ENCODE peak calls at places on chromosomes 16 and 17, in six cellular contexts. One of them, this sample, is unnamed.
A peak's percentile ranks its signal among the peaks of the same experiment; 100 is the strongest.

GRCh38 chr16:1429631-1430030 is 1.2 kb upstream of the PERCC1 start:
- DNase-seq in A549: no peak
- DNase-seq in fibroblast of pulmonary artery: no peak
- DNase-seq in HCT116: no peak
- DNase-seq in dorsolateral prefrontal cortex: no peak
- DNase-seq in endothelial cell: no peak
- DNase-seq in this sample: no peak

GRCh38 chr16:52568495-52568894 is 21.6 kb upstream of the TOX3 start:
- DNase-seq in dorsolateral prefrontal cortex: no peak
- DNase-seq in endothelial cell: no peak
- DNase-seq in fibroblast of pulmonary artery: no peak
- DNase-seq in HCT116: no peak
- DNase-seq in A549: no peak
- DNase-seq in this sample: no peak

GRCh38 chr16:27967169-27967568 is 96.3 kb downstream of the GSG1L start:
- DNase-seq in dorsolateral prefrontal cortex: no peak
- DNase-seq in A549: no peak
- DNase-seq in fibroblast of pulmonary artery: no peak
- DNase-seq in endothelial cell: no peak
- DNase-seq in HCT116: no peak
- DNase-seq in this sample: no peak

GRCh38 chr17:71484546-71484945 is 636.3 kb upstream of the SOX9 start:
- DNase-seq in A549: no peak
- DNase-seq in HCT116: no peak
- DNase-seq in dorsolateral prefrontal cortex: no peak
- DNase-seq in endothelial cell: no peak
- DNase-seq in fibroblast of pulmonary artery: peak; percentile 27
- DNase-seq in this sample: no peak

GRCh38 chr17:45222273-45222993 is 748 bp downstream of the FMNL1 start:
- DNase-seq in fibroblast of pulmonary artery: no peak
- DNase-seq in dorsolateral prefrontal cortex: no peak
- DNase-seq in A549: no peak
- DNase-seq in endothelial cell: no peak
- DNase-seq in HCT116: no peak
- DNase-seq in this sample: no peak

GRCh38 chr16:78443780-78444422 is 344.4 kb downstream of the WWOX start:
- DNase-seq in HCT116: no peak
- DNase-seq in A549: no peak
- DNase-seq in endothelial cell: no peak
- DNase-seq in fibroblast of pulmonary artery: no peak
- DNase-seq in dorsolateral prefrontal cortex: no peak
- DNase-seq in this sample: no peak

GRCh38 chr16:72149676-72150464 is 22.1 kb downstream of the PMFBP1 start:
- DNase-seq in dorsolateral prefrontal cortex: no peak
- DNase-seq in HCT116: no peak
- DNase-seq in fibroblast of pulmonary artery: no peak
- DNase-seq in A549: no peak
- DNase-seq in endothelial cell: no peak
- DNase-seq in this sample: no peak

GRCh38 chr16:31215287-31216115 is 1.4 kb downstream of the PYDC1 start:
- DNase-seq in A549: peak; percentile 65
- DNase-seq in dorsolateral prefrontal cortex: peak; percentile 55
- DNase-seq in endothelial cell: peak; percentile 64
- DNase-seq in HCT116: peak; percentile 63
- DNase-seq in fibroblast of pulmonary artery: peak; percentile 56
- DNase-seq in this sample: no peak

GRCh38 chr16:16882766-16883165 is 503.8 kb downstream of the NPIPA7 start:
- DNase-seq in dorsolateral prefrontal cortex: no peak
- DNase-seq in endothelial cell: no peak
- DNase-seq in A549: no peak
- DNase-seq in fibroblast of pulmonary artery: no peak
- DNase-seq in HCT116: no peak
- DNase-seq in this sample: no peak

GRCh38 chr17:77248216-77249054 is 107.7 kb downstream of the SEC14L1 start:
- DNase-seq in dorsolateral prefrontal cortex: no peak
- DNase-seq in A549: no peak
- DNase-seq in HCT116: no peak
- DNase-seq in endothelial cell: no peak
- DNase-seq in fibroblast of pulmonary artery: no peak
- DNase-seq in this sample: no peak

GRCh38 chr16:2584742-2585650 is 47.2 kb downstream of the PDPK1 start:
- DNase-seq in A549: no peak
- DNase-seq in HCT116: no peak
- DNase-seq in endothelial cell: no peak
- DNase-seq in fibroblast of pulmonary artery: no peak
- DNase-seq in dorsolateral prefrontal cortex: no peak
- DNase-seq in this sample: no peak

GRCh38 chr17:71578446-71578845 is 542.4 kb upstream of the SOX9 start:
- DNase-seq in endothelial cell: no peak
- DNase-seq in HCT116: no peak
- DNase-seq in dorsolateral prefrontal cortex: no peak
- DNase-seq in fibroblast of pulmonary artery: no peak
- DNase-seq in A549: no peak
- DNase-seq in this sample: no peak

GRCh38 chr16:70430667-70431536 is 8.0 kb downstream of the ST3GAL2 start:
- DNase-seq in HCT116: no peak
- DNase-seq in fibroblast of pulmonary artery: no peak
- DNase-seq in endothelial cell: peak; percentile 31
- DNase-seq in dorsolateral prefrontal cortex: no peak
- DNase-seq in A549: no peak
- DNase-seq in this sample: peak; percentile 70

GRCh38 chr17:17774009-17774881 is 62.5 kb downstream of the SREBF1 start:
- DNase-seq in dorsolateral prefrontal cortex: no peak
- DNase-seq in HCT116: no peak
- DNase-seq in A549: peak; percentile 74
- DNase-seq in endothelial cell: no peak
- DNase-seq in fibroblast of pulmonary artery: peak; percentile 51
- DNase-seq in this sample: no peak

GRCh38 chr17:49783051-49783715 is 5.3 kb upstream of the KAT7 start:
- DNase-seq in A549: no peak
- DNase-seq in HCT116: no peak
- DNase-seq in dorsolateral prefrontal cortex: no peak
- DNase-seq in fibroblast of pulmonary artery: no peak
- DNase-seq in endothelial cell: no peak
- DNase-seq in this sample: no peak

GRCh38 chr17:74190807-74191206 is 12.7 kb upstream of the RPL38 start:
- DNase-seq in dorsolateral prefrontal cortex: no peak
- DNase-seq in fibroblast of pulmonary artery: peak; percentile 50
- DNase-seq in HCT116: no peak
- DNase-seq in endothelial cell: peak; percentile 67
- DNase-seq in A549: peak; percentile 29
- DNase-seq in this sample: no peak
- TF ChIP-seq CTCF in dorsolateral prefrontal cortex: no peak
- TF ChIP-seq CTCF in fibroblast of pulmonary artery: no peak
- TF ChIP-seq CTCF in HCT116: no peak
- TF ChIP-seq CTCF in endothelial cell: no peak
- TF ChIP-seq CTCF in A549: no peak
- TF ChIP-seq CTCF in this sample: no peak

GRCh38 chr17:78798695-78799559 is 16.9 kb upstream of the CYTH1 start:
- DNase-seq in fibroblast of pulmonary artery: peak; percentile 50
- DNase-seq in A549: peak; percentile 45
- DNase-seq in HCT116: no peak
- DNase-seq in endothelial cell: no peak
- DNase-seq in dorsolateral prefrontal cortex: no peak
- DNase-seq in this sample: no peak
- TF ChIP-seq CTCF in fibroblast of pulmonary artery: peak; percentile 44
- TF ChIP-seq CTCF in A549: peak; percentile 52
- TF ChIP-seq CTCF in HCT116: peak; percentile 47
- TF ChIP-seq CTCF in endothelial cell: peak; percentile 18
- TF ChIP-seq CTCF in dorsolateral prefrontal cortex: peak; percentile 60
- TF ChIP-seq CTCF in this sample: peak; percentile 56

GRCh38 chr16:88906535-88907105 is 40.2 kb upstream of the PABPN1L start:
- DNase-seq in dorsolateral prefrontal cortex: no peak
- DNase-seq in HCT116: no peak
- DNase-seq in A549: no peak
- DNase-seq in endothelial cell: no peak
- DNase-seq in fibroblast of pulmonary artery: no peak
- DNase-seq in this sample: no peak
- TF ChIP-seq CTCF in dorsolateral prefrontal cortex: no peak
- TF ChIP-seq CTCF in HCT116: peak; percentile 5
- TF ChIP-seq CTCF in A549: no peak
- TF ChIP-seq CTCF in endothelial cell: no peak
- TF ChIP-seq CTCF in fibroblast of pulmonary artery: no peak
- TF ChIP-seq CTCF in this sample: no peak

GRCh38 chr16:54165912-54166265 is 120.7 kb downstream of the IRX3 start:
- DNase-seq in dorsolateral prefrontal cortex: no peak
- DNase-seq in fibroblast of pulmonary artery: no peak
- DNase-seq in HCT116: no peak
- DNase-seq in endothelial cell: no peak
- DNase-seq in A549: no peak
- DNase-seq in this sample: no peak

GRCh38 chr16:54163197-54163843 is 123.3 kb downstream of the IRX3 start:
- DNase-seq in A549: no peak
- DNase-seq in endothelial cell: no peak
- DNase-seq in HCT116: no peak
- DNase-seq in fibroblast of pulmonary artery: no peak
- DNase-seq in dorsolateral prefrontal cortex: no peak
- DNase-seq in this sample: no peak

GRCh38 chr16:54166342-54166865 is 120.2 kb downstream of the IRX3 start:
- DNase-seq in HCT116: no peak
- DNase-seq in endothelial cell: no peak
- DNase-seq in dorsolateral prefrontal cortex: no peak
- DNase-seq in A549: no peak
- DNase-seq in fibroblast of pulmonary artery: no peak
- DNase-seq in this sample: no peak

GRCh38 chr16:54164789-54165173 is 121.8 kb downstream of the IRX3 start:
- DNase-seq in HCT116: no peak
- DNase-seq in fibroblast of pulmonary artery: no peak
- DNase-seq in A549: no peak
- DNase-seq in endothelial cell: no peak
- DNase-seq in dorsolateral prefrontal cortex: no peak
- DNase-seq in this sample: no peak

DNA sequence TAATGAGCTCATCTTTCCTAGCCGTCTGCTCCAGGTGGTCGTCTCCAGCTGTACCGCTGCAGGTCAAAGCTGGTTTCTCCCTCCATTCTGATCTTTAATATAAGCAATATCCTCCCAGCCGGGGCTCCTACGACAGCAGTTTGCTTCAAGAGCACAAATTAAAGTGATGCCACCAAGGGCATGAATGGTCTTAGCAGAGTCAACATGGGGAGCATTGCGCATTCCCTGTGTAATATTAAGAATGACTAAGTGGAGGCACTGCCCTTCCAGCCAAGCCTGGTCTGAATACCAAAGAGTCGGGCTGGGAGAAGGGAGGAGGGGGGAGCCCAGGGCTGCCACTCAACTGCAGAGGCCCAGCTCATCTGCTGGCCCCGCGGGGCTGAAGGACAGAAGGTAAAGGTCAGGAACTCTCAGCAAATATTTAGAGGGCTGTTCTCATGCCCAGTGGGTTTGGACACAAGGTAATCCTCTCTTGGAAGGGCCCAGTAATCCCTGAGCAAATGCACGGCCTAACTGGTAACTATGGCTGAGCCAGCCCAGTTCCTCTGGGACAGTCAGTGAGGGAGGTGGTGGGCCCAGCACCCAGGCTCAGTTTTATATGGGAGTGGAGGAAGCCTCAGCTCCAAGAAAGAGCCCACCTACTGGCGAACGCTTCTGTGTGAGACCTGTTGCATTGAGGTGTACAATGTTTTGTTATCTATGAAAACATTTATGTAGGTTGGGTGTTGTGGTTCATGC is 121.2 kb downstream of the IRX3 start:
- DNase-seq in dorsolateral prefrontal cortex: no peak
- DNase-seq in endothelial cell: no peak
- DNase-seq in HCT116: no peak
- DNase-seq in fibroblast of pulmonary artery: no peak
- DNase-seq in A549: peak; percentile 25
- DNase-seq in this sample: no peak
- TF ChIP-seq CTCF in dorsolateral prefrontal cortex: no peak
- TF ChIP-seq CTCF in endothelial cell: no peak
- TF ChIP-seq CTCF in HCT116: no peak
- TF ChIP-seq CTCF in fibroblast of pulmonary artery: no peak
- TF ChIP-seq CTCF in A549: no peak
- TF ChIP-seq CTCF in this sample: no peak

GRCh38 chr16:14102925-14103720 is 32.0 kb downstream of the MRTFB start:
- DNase-seq in A549: no peak
- DNase-seq in dorsolateral prefrontal cortex: no peak
- DNase-seq in HCT116: no peak
- DNase-seq in fibroblast of pulmonary artery: no peak
- DNase-seq in endothelial cell: no peak
- DNase-seq in this sample: no peak
- TF ChIP-seq CTCF in A549: no peak
- TF ChIP-seq CTCF in dorsolateral prefrontal cortex: no peak
- TF ChIP-seq CTCF in HCT116: no peak
- TF ChIP-seq CTCF in fibroblast of pulmonary artery: no peak
- TF ChIP-seq CTCF in endothelial cell: no peak
- TF ChIP-seq CTCF in this sample: no peak